ENCODE peak calls at places on chromosomes 13 and 19, in nine cellular contexts. N is stomach, Y is Peyer's patch, B is ovary, L is breast epithelium, S is heart left ventricle, M is gastrocnemius medialis, O is lower leg skin, W is uterus. P is an unnamed sample.

GRCh38 chr13:112105884-112106283 is 38.9 kb downstream of the SOX1 start:
- DNase-seq in O (no peak), N (no peak), B (no peak), W (no peak), S (no peak), L (no peak), M (no peak), Y (no peak), P (no peak)

GRCh38 chr13:90974249-90974954 is 373.1 kb upstream of the MIR17HG start:
- DNase-seq in B (no peak), S (no peak), N (no peak), M (no peak), W (no peak), L (no peak), O (no peak), Y (no peak), P (no peak)

GRCh38 chr19:46861691-46862503 is 1.1 kb downstream of the ARHGAP35 start:
- DNase-seq in W (no peak), N (peak), M (no peak), L (no peak), O (no peak), B (peak), S (peak), Y (no peak), P (no peak)

GRCh38 chr19:4425531-4425930 is 23.1 kb downstream of the CHAF1A start:
- DNase-seq in O (no peak), M (no peak), B (no peak), Y (no peak), N (no peak), L (no peak), W (no peak), S (no peak), P (no peak)

GRCh38 chr19:47848871-47849473 is 10.1 kb upstream of the TPRX2 start:
- DNase-seq in B (no peak), Y (no peak), S (no peak), O (no peak), L (no peak), M (no peak), N (no peak), W (no peak), P (peak)

GRCh38 chr19:58361900-58362271 is 665 bp downstream of the ZNF497 start:
- DNase-seq in W (peak), Y (no peak), O (peak), B (no peak), S (no peak), M (no peak), L (peak), N (peak), P (no peak)

GRCh38 chr19:29324717-29325116 is 111.8 kb upstream of the UQCRFS1 start:
- DNase-seq in M (no peak), B (no peak), W (no peak), S (no peak), Y (no peak), N (no peak), O (no peak), L (no peak), P (no peak)

GRCh38 chr13:113151745-113152707 is 6.4 kb upstream of the PROZ start:
- DNase-seq in M (peak), L (no peak), N (no peak), Y (peak), O (no peak), B (peak), S (no peak), W (peak), P (no peak)

GRCh38 chr19:920051-920857 is 3.1 kb downstream of the KISS1R start:
- DNase-seq in O (no peak), S (no peak), L (no peak), B (no peak), Y (no peak), N (no peak), W (no peak), M (no peak), P (no peak)

GRCh38 chr13:93411281-93411680 is 184.7 kb downstream of the GPC6 start:
- DNase-seq in B (no peak), L (no peak), O (no peak), W (no peak), S (no peak), M (no peak), Y (no peak), N (no peak), P (no peak)

GRCh38 chr13:35198821-35199220 is 256.8 kb downstream of the NBEA start:
- DNase-seq in Y (no peak), L (no peak), O (no peak), M (no peak), N (no peak), S (no peak), B (no peak), W (no peak), P (no peak)

GRCh38 chr19:18435848-18436631 is 1.9 kb downstream of the ISYNA1 start:
- DNase-seq in S (no peak), L (no peak), O (no peak), W (no peak), M (no peak), B (peak), N (no peak), Y (no peak), P (no peak)
- TF ChIP-seq POLR2A in S (no peak), L (no peak), O (no peak), W (no peak), M (no peak), B (no peak), N (no peak), Y (no peak), P (no peak)

GRCh38 chr13:45335397-45336024 is 5.5 kb downstream of the TPT1 start:
- DNase-seq in B (no peak), W (no peak), Y (no peak), M (no peak), L (no peak), O (no peak), S (no peak), N (no peak), P (no peak)

GRCh38 chr13:45333973-45334922 is 6.7 kb downstream of the TPT1 start:
- DNase-seq in L (no peak), W (no peak), M (no peak), Y (no peak), B (no peak), O (no peak), N (no peak), S (no peak), P (no peak)

GRCh38 chr13:45337803-45338202 is 3.2 kb downstream of the TPT1 start:
- DNase-seq in L (no peak), W (no peak), Y (no peak), M (no peak), S (no peak), B (no peak), O (no peak), N (no peak), P (no peak)

GRCh38 chr13:45337395-45337794 is 3.6 kb downstream of the TPT1 start:
- DNase-seq in O (no peak), W (no peak), M (no peak), N (no peak), S (no peak), Y (no peak), B (no peak), L (no peak), P (no peak)

GRCh38 chr13:45336025-45336800 is 4.8 kb downstream of the TPT1 start:
- DNase-seq in N (no peak), S (no peak), Y (no peak), B (no peak), M (no peak), W (no peak), L (no peak), O (no peak), P (no peak)
- TF ChIP-seq POLR2A in N (no peak), S (no peak), Y (no peak), B (no peak), M (peak), W (no peak), L (no peak), O (no peak), P (no peak)

GRCh38 chr19:19418548-19419260 is 13.2 kb downstream of the GATAD2A start:
- DNase-seq in L (no peak), M (no peak), W (no peak), O (no peak), N (no peak), Y (no peak), B (no peak), S (no peak), P (no peak)

GRCh38 chr19:19420570-19421301 is 15.3 kb downstream of the GATAD2A start:
- DNase-seq in W (no peak), L (no peak), M (no peak), Y (no peak), S (no peak), B (no peak), N (no peak), O (no peak), P (no peak)

GRCh38 chr19:19416280-19416679 is 10.8 kb downstream of the GATAD2A start:
- DNase-seq in O (no peak), S (no peak), N (no peak), B (no peak), W (no peak), L (no peak), M (no peak), Y (no peak), P (no peak)

GRCh38 chr19:19421326-19421725 is 15.9 kb downstream of the GATAD2A start:
- DNase-seq in Y (no peak), S (no peak), B (no peak), N (no peak), M (no peak), W (no peak), O (no peak), L (no peak), P (no peak)

GRCh38 chr19:19417618-19418270 is 12.3 kb downstream of the GATAD2A start:
- DNase-seq in N (no peak), B (no peak), S (no peak), O (no peak), M (no peak), L (no peak), W (no peak), Y (no peak), P (no peak)
- TF ChIP-seq POLR2A in N (no peak), B (no peak), S (no peak), O (no peak), M (no peak), L (no peak), W (no peak), Y (no peak), P (no peak)

DNA sequence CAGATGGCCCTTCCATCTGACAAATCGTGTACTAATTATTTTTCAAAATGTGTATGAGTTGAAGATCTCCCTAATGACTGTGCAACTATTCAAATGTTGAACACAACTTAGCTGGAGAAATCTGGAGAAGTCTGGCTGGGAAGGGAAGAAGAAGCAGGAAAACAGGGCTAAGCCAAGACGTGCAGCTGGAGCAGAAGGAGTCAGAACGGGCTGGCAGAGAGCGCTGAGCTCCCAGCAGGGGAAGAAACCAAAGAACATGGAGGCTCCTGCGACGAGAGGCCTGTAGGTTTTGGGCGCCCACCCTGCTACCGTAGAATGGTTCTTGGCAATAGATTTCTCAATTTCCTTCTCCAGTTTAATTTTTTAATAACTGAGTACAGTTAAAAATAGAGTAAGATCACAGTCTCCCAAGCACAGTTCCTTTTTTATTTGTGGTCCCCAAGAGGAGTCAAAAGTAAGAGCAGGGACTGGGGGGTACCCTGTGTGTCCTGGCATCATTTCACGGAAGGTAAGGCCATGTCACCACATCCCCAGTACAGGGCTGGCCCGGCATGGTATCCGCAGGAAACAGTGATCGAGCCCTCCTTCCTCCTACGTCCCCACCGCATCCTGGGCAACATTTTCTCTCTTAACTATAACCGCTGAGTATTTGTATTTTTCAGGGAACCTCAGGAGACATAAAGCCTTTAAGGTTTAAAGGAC is 13.4 kb upstream of the LATS2 start:
- DNase-seq in B (peak), S (peak), O (no peak), M (peak), N (no peak), W (peak), Y (no peak), L (no peak), P (no peak)
- TF ChIP-seq POLR2A in B (no peak), S (no peak), O (no peak), M (no peak), N (no peak), W (no peak), Y (no peak), L (no peak), P (no peak)

GRCh38 chr13:106786006-106786579 is 218.2 kb upstream of the ARGLU1 start:
- DNase-seq in W (no peak), B (no peak), L (no peak), O (no peak), Y (no peak), S (no peak), N (no peak), M (no peak), P (no peak)
- TF ChIP-seq POLR2A in W (no peak), B (no peak), L (no peak), O (no peak), Y (no peak), S (no peak), N (no peak), M (no peak), P (no peak)

DNA sequence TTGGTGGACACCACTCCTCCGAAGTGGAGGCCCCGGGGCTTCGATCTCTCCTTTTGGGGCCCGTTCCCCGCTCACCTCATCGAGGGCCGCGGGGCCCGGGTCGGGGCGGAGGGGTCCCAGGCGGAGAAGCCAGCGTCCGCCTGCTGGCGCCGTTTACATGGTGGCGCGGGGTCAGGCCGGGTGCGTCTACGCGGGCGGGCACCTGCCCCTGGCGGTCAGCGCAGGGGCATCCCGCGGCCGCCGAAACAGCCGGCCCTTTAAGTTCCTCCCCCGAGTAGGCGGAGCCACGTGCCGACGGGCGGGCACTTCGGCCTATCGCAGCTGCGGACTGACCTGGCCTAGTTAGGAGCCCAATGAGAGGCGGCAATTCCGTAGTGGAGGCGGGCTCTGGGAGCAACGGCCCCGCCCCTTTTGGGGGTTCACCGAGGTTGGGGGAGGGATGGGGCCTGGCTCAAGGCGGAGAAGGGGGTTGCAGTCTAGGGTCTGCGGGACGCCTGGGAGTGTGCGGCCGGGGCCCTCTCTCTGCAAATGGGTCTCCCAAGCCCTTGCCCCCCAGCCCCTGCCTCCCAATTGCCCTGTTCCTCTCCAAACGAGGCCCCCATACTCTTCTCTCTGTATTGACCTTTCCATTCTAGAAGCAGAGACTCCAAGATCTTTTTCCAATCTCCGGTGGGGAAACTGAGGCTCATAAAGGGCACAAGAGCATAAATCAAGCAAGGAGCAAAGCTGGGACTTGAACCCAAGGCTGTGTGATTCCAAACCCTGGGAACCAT is at the start of gene ABHD8:
- DNase-seq in W (peak), S (peak), B (peak), L (peak), O (peak), M (peak), N (peak), Y (peak), P (peak)
- TF ChIP-seq POLR2A in W (peak), S (peak), B (peak), L (peak), O (no peak), M (peak), N (no peak), Y (no peak), P (peak)

P was measured in H54.